ENCODE peak calls at places on chromosomes 4 and X, in six cellular contexts. L is BJ, Y is GM13977, R is choroid plexus epithelial cell, G is spleen, B is mammary epithelial cell. A is an unnamed sample.

GRCh38 chrX:68727696-68728095 is 80.2 kb downstream of the STARD8 start:
- DNase-seq in L (no peak), Y (no peak), R (no peak), G (peak; percentile 17), B (no peak), A (no peak)

GRCh38 chr4:25092139-25092538 is 61.4 kb upstream of the LGI2 start:
- DNase-seq in L (no peak), Y (no peak), R (no peak), G (peak; percentile 11), B (no peak), A (no peak)

GRCh38 chr4:40264995-40265909 is 68.4 kb downstream of the RHOH start:
- DNase-seq in L (no peak), Y (no peak), R (peak; percentile 59), G (peak; percentile 82), B (no peak), A (peak; percentile 77)

GRCh38 chr4:147725673-147726072 is 6.2 kb upstream of the ARHGAP10 start:
- DNase-seq in L (no peak), Y (no peak), R (no peak), G (no peak), B (peak; percentile 64), A (no peak)

GRCh38 chr4:162683659-162684370 is 482.9 kb downstream of the NAF1 start:
- DNase-seq in L (no peak), Y (no peak), R (peak; percentile 69), G (no peak), B (peak; percentile 52), A (no peak)

GRCh38 chr4:122874194-122874593 is 47.6 kb downstream of the FGF2 start:
- DNase-seq in L (peak; percentile 62), Y (no peak), R (peak; percentile 93), G (no peak), B (peak; percentile 55), A (no peak)

GRCh38 chrX:104513162-104513561 is 52.8 kb upstream of the IL1RAPL2 start:
- DNase-seq in L (no peak), Y (no peak), R (no peak), G (no peak), B (no peak), A (no peak)

GRCh38 chr4:112302320-112303274 is 5.4 kb downstream of the ALPK1 start:
- DNase-seq in L (no peak), Y (no peak), R (no peak), G (no peak), B (no peak), A (no peak)

GRCh38 chr4:89572224-89572858 is 264.6 kb downstream of the SNCA start:
- DNase-seq in L (no peak), Y (no peak), R (peak; percentile 53), G (no peak), B (no peak), A (no peak)

GRCh38 chr4:60682901-60683300 is 517.2 kb upstream of the ADGRL3 start:
- DNase-seq in L (peak; percentile 50), Y (no peak), R (peak; percentile 19), G (no peak), B (no peak), A (no peak)

GRCh38 chr4:173281420-173282333 is 52.5 kb downstream of the HMGB2 start:
- DNase-seq in L (no peak), Y (no peak), R (no peak), G (no peak), B (no peak), A (no peak)

GRCh38 chr4:111070390-111070789 is 447.5 kb upstream of the PITX2 start:
- DNase-seq in L (no peak), Y (no peak), R (no peak), G (no peak), B (no peak), A (no peak)

GRCh38 chrX:134526399-134526798 is 66.4 kb downstream of the HPRT1 start:
- DNase-seq in L (no peak), Y (no peak), R (no peak), G (no peak), B (no peak), A (no peak)

GRCh38 chrX:86047174-86047991 is at the start of gene CHM:
- DNase-seq in L (peak; percentile 61), Y (peak; percentile 60), R (peak; percentile 89), G (peak; percentile 85), B (peak; percentile 78), A (peak; percentile 69)

GRCh38 chr4:56414135-56414675 is 21.2 kb downstream of the PPAT start:
- DNase-seq in L (no peak), Y (no peak), R (peak; percentile 17), G (no peak), B (peak; percentile 41), A (no peak)

GRCh38 chrX:93468075-93468474 is 205.3 kb downstream of the NAP1L3 start:
- DNase-seq in L (no peak), Y (no peak), R (no peak), G (peak; percentile 21), B (no peak), A (no peak)

GRCh38 chr4:30763337-30763736 is 43.2 kb downstream of the PCDH7 start:
- DNase-seq in L (no peak), Y (no peak), R (peak; percentile 34), G (no peak), B (no peak), A (no peak)

GRCh38 chrX:120549483-120550452 is 11.0 kb downstream of the CUL4B start:
- DNase-seq in L (peak; percentile 82), Y (no peak), R (peak; percentile 93), G (no peak), B (peak; percentile 83), A (peak; percentile 53)

GRCh38 chrX:154051210-154051810 is 31.6 kb upstream of the IRAK1 start:
- DNase-seq in L (no peak), Y (peak; percentile 59), R (peak; percentile 75), G (no peak), B (peak; percentile 35), A (peak; percentile 81)

GRCh38 chr4:118280501-118281218 is 72.1 kb downstream of the PRSS12 start:
- DNase-seq in L (no peak), Y (no peak), R (peak; percentile 89), G (no peak), B (peak; percentile 73), A (peak; percentile 57)

GRCh38 chr4:120066182-120066524 is 495 bp downstream of the MAD2L1 start:
- DNase-seq in L (no peak), Y (peak; percentile 52), R (no peak), G (no peak), B (no peak), A (peak; percentile 83)

GRCh38 chr4:67892253-67892652 is 8.5 kb upstream of the TMPRSS11D start:
- DNase-seq in L (no peak), Y (no peak), R (no peak), G (no peak), B (peak; percentile 56), A (no peak)

GRCh38 chr4:29900336-29900735 is 819.8 kb upstream of the PCDH7 start:
- DNase-seq in L (no peak), Y (no peak), R (no peak), G (no peak), B (peak; percentile 1), A (no peak)

GRCh38 chr4:186693159-186693815 is 30.4 kb downstream of the FAT1 start:
- DNase-seq in L (peak; percentile 22), Y (no peak), R (peak; percentile 94), G (no peak), B (peak; percentile 93), A (no peak)

DNA sequence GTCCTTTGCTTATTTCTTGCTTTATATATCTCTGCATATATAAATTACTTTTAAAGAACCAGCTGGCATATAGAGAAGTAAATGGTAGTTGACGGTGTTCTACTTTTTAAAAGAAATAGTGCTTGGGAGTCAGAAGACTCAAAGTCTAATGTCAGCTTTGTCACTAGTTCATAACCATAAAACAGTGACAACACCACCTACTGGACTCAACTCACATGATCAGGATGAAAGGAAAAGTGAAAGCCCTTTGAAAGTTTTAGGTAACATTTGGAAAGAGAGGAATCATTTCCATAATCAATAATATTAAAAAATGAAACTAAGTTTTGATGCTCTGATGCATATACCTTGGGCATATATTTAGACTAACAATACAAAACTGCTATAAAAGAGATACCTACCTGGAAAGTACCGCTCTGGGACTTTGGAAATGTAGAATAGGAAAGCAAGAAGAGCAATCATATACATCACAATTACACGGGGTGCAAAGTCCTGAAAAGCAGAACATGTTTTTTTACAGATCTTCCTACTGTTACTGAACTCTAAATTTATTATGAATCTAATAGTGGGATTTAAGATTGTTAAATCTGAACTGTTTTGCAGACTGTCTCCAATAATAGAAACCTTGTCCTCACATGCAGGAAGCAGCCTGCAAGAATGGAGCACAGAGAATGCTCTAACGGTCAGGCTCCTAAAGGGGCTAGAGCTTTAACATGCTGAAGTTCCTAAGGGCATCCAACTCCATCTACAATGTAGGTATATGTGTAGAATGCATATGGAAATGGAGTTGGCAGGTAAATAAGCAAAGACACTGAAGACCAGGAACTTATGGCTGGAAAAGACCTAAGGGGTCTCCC is 15.6 kb downstream of the PAQR3 start:
- DNase-seq in L (no peak), Y (no peak), R (peak; percentile 20), G (no peak), B (no peak), A (no peak)
- TF ChIP-seq CTCF in L (no peak), Y (no peak), R (peak; percentile 29), G (no peak), B (peak; percentile 5), A (no peak)

DNA sequence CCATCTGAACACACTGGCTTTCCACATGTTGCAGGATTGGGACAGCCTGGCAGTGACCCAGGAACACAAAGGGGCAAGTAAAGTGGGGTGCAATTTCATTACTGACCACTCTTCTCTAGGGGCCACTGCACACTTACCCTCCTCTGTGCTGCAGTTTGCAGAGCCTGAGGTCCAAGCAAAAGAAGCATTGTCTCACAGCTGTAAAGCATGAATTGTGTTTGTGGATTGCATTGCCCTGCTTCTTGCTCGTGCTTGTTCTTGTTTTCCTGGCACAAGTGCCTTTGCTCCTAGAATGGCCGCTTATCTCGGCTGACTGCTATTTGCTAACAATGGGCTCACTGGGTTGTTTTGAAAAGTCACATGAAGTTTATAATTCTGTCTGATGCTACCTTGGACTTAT is 209.1 kb upstream of the JADE1 start:
- DNase-seq in L (no peak), Y (no peak), R (peak; percentile 46), G (no peak), B (peak; percentile 17), A (no peak)
- TF ChIP-seq CTCF in L (no peak), Y (no peak), R (peak; percentile 4), G (no peak), B (no peak), A (no peak)

DNA sequence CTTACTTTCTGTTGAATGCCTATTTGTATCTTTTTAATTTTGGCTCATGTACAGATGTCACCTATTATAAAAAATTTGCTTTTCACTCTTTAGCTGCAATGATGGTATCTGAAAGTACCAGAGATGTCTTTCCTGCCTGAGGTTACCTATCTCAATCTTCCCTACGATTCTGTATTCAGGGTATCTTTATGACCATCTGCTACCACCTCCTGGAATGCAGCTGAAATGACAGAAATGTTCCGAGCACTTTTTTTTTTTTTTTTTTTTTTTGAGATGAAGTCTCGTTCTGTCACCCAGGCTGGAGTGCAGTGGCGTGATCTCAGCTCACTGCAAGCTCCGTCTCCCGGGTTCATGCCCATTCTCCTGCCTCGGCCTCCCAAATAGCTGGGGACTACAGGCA is 136.4 kb downstream of the REPS2 start:
- DNase-seq in L (no peak), Y (no peak), R (peak; percentile 8), G (no peak), B (peak; percentile 34), A (no peak)
- TF ChIP-seq CTCF in L (no peak), Y (peak; percentile 12), R (no peak), G (no peak), B (peak; percentile 44), A (no peak)

DNA sequence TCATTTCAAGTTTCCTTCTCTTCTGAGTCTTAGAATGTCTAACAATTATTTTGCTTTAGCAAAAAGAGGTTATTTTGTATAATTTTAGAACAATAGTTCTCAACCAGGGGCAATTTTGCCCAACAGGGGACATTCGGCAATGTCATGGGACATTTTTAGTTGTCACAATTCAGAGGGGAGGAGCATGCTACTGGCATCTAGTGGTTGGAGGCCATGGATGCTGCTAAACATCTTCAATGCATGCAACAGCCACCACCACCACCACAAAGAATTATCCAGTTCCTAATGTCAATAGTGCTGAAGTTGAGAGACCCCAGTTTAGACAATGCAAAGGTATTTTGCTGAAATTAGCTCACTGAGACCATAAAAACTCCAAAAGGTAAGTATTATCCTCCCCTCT is 122.5 kb downstream of the ARHGAP6 start:
- DNase-seq in L (no peak), Y (no peak), R (no peak), G (no peak), B (no peak), A (peak; percentile 1)
- TF ChIP-seq CTCF in L (no peak), Y (peak; percentile 33), R (no peak), G (no peak), B (no peak), A (no peak)